ENCODE peak calls at places on chromosomes 12 and 14, in eight cellular contexts. S is transverse colon, J is neural progenitor cell, L is astrocyte of the spinal cord, Z is heart right ventricle, E is fibroblast of pulmonary artery, G is colonic mucosa, M is PC-3. I is an unnamed sample.

GRCh38 chr12:25254271-25254880 is 3.6 kb upstream of the KRAS start:
- DNase-seq in J (no peak), Z (no peak), L (no peak), S (no peak), M (no peak), E (no peak), G (no peak), I (no peak)

GRCh38 chr14:56112781-56113180 is 5.4 kb upstream of the PELI2 start:
- DNase-seq in G (no peak), L (no peak), Z (no peak), J (no peak), S (no peak), E (no peak), M (no peak), I (no peak)

GRCh38 chr12:52838871-52839446 is 4.8 kb upstream of the KRT79 start:
- DNase-seq in Z (no peak), G (no peak), J (no peak), S (no peak), L (no peak), E (no peak), M (no peak), I (no peak)

GRCh38 chr12:20576528-20576927 is 118.6 kb upstream of the SLCO1C1 start:
- DNase-seq in J (no peak), S (no peak), L (no peak), Z (no peak), M (no peak), G (no peak), E (no peak), I (no peak)

GRCh38 chr12:124420972-124421674 is 126.2 kb downstream of the RFLNA start:
- DNase-seq in Z (peak), M (no peak), S (no peak), G (no peak), L (no peak), E (no peak), J (no peak), I (no peak)

GRCh38 chr12:118498171-118498570 is 121.8 kb downstream of the SUDS3 start:
- DNase-seq in L (no peak), J (no peak), E (no peak), M (peak), Z (no peak), S (no peak), G (no peak), I (no peak)

GRCh38 chr12:11961686-11962085 is 109.1 kb upstream of the BCL2L14 start:
- DNase-seq in L (no peak), J (peak), G (no peak), E (no peak), Z (no peak), M (no peak), S (no peak), I (no peak)

GRCh38 chr12:124752437-124753229 is 111.0 kb downstream of the SCARB1 start:
- DNase-seq in M (peak), J (no peak), G (no peak), S (no peak), E (peak), L (no peak), Z (no peak), I (peak)

GRCh38 chr14:25006961-25007795 is 42.8 kb downstream of the STXBP6 start:
- DNase-seq in M (peak), S (no peak), L (peak), J (no peak), G (no peak), E (peak), Z (no peak), I (peak)

GRCh38 chr12:122097641-122098364 is 19.2 kb downstream of the MLXIP start:
- DNase-seq in M (peak), E (peak), Z (peak), S (peak), G (peak), J (no peak), L (no peak), I (peak)

GRCh38 chr12:40668095-40668494 is 24.1 kb upstream of the CNTN1 start:
- DNase-seq in J (no peak), E (no peak), Z (no peak), M (no peak), L (no peak), S (no peak), G (no peak), I (no peak)

GRCh38 chr12:105315726-105316125 is 14.8 kb upstream of the C12orf75 start:
- DNase-seq in Z (no peak), G (no peak), S (peak), E (no peak), L (no peak), J (no peak), M (no peak), I (peak)

GRCh38 chr12:40921563-40922163 is 229.4 kb downstream of the CNTN1 start:
- DNase-seq in Z (no peak), E (peak), M (peak), G (no peak), J (peak), L (peak), S (no peak), I (peak)

GRCh38 chr14:103056322-103057027 is 874 bp downstream of the CDC42BPB start:
- DNase-seq in L (peak), Z (peak), J (peak), G (peak), S (peak), M (peak), E (peak), I (peak)

GRCh38 chr12:39393179-39393578 is 49.7 kb downstream of the KIF21A start:
- DNase-seq in Z (no peak), S (no peak), E (no peak), G (no peak), M (no peak), L (no peak), J (peak), I (no peak)

GRCh38 chr12:93741741-93742085 is 64.5 kb downstream of the CRADD start:
- DNase-seq in M (peak), L (no peak), Z (no peak), J (peak), G (peak), E (no peak), S (no peak), I (no peak)
- H3K4me3 ChIP-seq in M (peak), L (peak), Z (peak), J (peak), G (peak), E (peak), S (peak), I (peak)

DNA sequence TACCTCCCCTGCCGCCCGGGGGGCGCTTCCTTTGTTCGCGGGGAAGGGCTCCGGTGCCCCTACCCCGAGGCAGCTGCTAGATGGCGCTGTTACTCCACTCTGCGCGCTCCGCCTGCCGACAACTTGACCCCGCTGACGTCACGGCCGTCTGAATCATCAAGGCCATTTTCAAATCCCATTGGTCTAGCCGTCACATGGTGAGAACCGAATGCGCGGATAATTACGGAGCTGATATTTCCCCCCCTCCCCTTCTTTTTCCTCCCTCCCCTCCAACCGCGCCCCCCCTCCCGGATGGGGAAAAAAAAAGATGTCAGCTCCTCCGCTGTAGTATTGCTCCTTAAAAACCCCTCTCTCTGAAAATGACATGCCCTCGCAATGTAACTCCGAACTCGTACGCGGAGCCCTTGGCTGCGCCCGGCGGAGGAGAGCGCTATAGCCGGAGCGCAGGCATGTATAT is at the start of gene HOXC10:
- DNase-seq in M (peak), S (peak), L (peak), Z (peak), E (peak), J (peak), G (peak), I (peak)
- TF ChIP-seq CTCF in M (peak), S (peak), L (peak), Z (peak), E (peak), J (peak), G (no peak), I (peak)

DNA sequence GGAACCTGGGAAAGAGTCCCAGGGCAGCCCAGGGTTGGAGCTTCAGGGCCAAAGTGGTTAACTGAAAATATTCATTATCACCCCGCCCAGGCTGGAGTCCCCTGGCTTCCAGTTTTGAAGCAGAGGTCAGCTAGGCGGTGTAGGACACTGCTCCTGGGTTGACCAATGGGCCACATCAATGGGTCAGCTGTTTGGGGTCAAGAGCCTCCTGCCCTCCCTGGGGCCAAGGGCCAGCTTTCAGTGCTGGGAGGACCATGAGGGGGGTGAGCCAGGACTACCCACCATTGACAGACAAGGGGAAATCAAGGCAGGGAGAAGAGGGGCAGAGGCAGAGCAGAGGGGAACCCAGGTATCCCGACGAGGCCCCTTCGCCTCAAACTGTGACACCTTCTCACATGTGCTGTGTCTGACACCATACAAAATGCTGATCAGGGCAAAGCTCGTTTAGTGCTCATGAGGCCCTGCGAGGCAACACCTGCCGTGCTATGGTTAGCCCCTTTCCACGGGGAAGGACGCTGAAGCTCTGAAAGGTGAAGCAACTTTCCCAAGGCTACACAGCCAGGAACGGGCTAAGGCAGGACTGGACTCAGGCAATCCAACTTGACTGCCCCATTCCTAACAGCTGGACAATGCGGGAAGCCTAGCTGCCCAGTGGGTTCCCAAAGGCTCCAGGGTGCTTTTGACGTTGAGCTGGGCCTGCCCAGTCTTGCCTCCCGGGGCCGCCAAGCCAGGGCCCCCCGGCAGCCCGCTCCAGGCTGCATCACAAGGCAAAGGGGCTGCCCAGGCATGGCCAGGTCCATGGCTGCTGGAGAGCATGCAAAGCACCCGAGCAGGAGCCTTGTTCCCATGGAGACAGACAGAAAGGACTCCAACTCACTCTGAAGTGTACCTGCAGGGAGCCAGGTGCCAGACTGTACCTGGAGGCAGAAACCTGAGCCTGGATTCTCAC is 2.0 kb downstream of the SYNE3 start:
- DNase-seq in Z (no peak), G (no peak), M (no peak), L (no peak), E (no peak), J (no peak), S (no peak), I (peak)
- H3K4me3 ChIP-seq in Z (peak), G (no peak), M (no peak), L (no peak), E (no peak), J (no peak), S (peak), I (no peak)

GRCh38 chr12:81797100-81797499 is 38.0 kb upstream of the PPFIA2 start:
- DNase-seq in E (peak), J (peak), L (peak), S (no peak), Z (no peak), M (peak), G (no peak), I (peak)

GRCh38 chr12:81798294-81798693 is 39.1 kb upstream of the PPFIA2 start:
- DNase-seq in S (no peak), L (no peak), G (no peak), E (no peak), J (no peak), M (no peak), Z (no peak), I (no peak)

GRCh38 chr12:81792666-81793065 is 33.5 kb upstream of the PPFIA2 start:
- DNase-seq in G (no peak), S (no peak), E (no peak), J (no peak), Z (no peak), M (no peak), L (no peak), I (no peak)
- TF ChIP-seq CTCF in G (no peak), S (no peak), E (no peak), J (no peak), Z (no peak), M (no peak), L (no peak), I (no peak)

GRCh38 chr12:132418393-132418925 is 71.5 kb upstream of the FBRSL1 start:
- DNase-seq in M (no peak), J (no peak), L (no peak), E (no peak), S (no peak), G (no peak), Z (no peak), I (no peak)

GRCh38 chr12:132416121-132416673 is 73.8 kb upstream of the FBRSL1 start:
- DNase-seq in M (no peak), L (no peak), G (no peak), E (no peak), J (no peak), S (no peak), Z (no peak), I (no peak)

GRCh38 chr12:132416827-132417226 is 73.1 kb upstream of the FBRSL1 start:
- DNase-seq in L (no peak), E (no peak), G (no peak), S (no peak), Z (no peak), M (no peak), J (no peak), I (no peak)

GRCh38 chr12:132419612-132420237 is 70.2 kb upstream of the FBRSL1 start:
- DNase-seq in Z (no peak), G (no peak), M (no peak), J (peak), L (no peak), S (no peak), E (peak), I (no peak)

GRCh38 chr12:132417741-132418140 is 72.2 kb upstream of the FBRSL1 start:
- DNase-seq in L (no peak), M (no peak), E (no peak), J (no peak), S (no peak), Z (no peak), G (no peak), I (no peak)
- H3K4me3 ChIP-seq in L (no peak), M (no peak), E (no peak), J (no peak), S (no peak), Z (no peak), G (no peak), I (no peak)

GRCh38 chr12:67728296-67728666 is 79.7 kb downstream of the DYRK2 start:
- DNase-seq in L (no peak), E (no peak), G (no peak), M (no peak), Z (no peak), J (no peak), S (no peak), I (no peak)
- TF ChIP-seq CTCF in L (no peak), E (no peak), G (no peak), M (no peak), Z (no peak), J (no peak), S (no peak), I (no peak)

DNA sequence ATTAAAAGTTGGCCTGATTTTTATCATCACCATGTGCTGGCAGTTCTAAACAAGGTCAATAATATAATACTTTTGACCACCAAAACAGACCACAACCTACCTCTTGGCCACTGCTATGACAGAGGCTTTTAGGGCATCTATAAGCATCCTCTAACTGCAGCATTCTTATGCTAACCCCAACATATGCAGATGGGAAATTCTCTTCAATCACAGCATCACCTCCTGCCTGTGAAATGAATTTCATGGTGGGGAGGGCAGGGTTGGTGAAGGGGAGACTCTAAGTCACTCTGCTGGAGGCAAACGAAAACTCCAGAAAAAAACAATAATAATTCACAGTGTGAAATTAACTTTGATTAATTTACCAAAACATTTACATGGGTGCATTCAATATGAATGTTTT is 78.8 kb upstream of the FAR2 start:
- DNase-seq in E (no peak), Z (no peak), M (no peak), G (no peak), J (no peak), L (no peak), S (no peak), I (no peak)
- H3K4me3 ChIP-seq in E (no peak), Z (no peak), M (no peak), G (no peak), J (no peak), L (no peak), S (no peak), I (no peak)

DNA sequence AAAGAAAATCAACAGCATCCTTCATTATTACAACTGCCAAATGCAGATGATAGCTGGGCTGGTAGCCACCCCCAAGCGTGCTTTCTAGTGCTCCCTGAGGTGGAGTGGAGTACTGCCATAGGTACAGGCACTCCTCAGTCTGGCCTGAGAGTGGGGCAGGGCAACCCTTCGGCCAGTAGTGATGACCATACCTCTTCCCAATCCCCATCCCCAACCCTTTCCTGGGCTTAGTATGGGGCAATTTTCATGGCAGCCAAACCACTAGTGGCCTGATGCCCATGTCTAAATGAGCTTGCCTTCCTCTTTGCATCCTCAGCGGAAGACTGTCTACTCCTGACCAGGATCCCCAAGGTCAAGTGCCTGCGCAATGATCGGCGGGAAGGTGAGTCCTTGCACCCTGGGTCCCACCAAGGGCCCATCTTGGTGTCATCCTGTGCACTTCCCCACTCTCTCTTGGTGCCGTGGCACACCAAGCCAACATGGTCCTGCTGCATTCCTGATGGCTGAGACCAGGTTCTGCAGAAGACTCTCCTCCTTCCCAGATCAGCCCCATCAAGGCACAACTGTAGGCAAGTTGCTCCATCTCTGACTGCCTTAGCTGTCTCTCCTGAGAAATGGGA is 65.8 kb downstream of the GALNT16 start:
- DNase-seq in S (no peak), Z (no peak), M (peak), J (no peak), E (no peak), G (no peak), L (no peak), I (no peak)
- TF ChIP-seq CTCF in S (no peak), Z (no peak), M (peak), J (peak), E (peak), G (no peak), L (no peak), I (peak)

DNA sequence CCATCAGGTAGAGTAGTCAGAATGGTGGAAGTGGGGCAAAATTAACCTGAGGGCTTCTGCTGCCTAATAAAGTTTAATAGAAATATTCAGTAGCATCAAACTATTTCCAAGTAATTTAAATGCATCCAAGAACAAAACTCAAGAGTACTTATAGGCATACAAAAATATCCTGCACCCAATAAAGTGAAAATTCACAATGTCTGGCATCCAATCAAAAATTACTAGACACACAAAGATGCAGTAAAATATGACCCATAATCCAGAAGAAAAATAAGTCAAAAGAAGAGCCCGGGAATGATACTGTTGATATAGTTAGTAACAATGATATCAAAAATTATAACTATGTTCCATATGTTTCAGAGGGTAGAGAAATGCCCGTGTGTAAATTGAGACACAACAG is 95.3 kb downstream of the TMEM117 start:
- DNase-seq in Z (no peak), M (no peak), E (no peak), L (no peak), G (no peak), J (no peak), S (no peak), I (no peak)
- H3K4me3 ChIP-seq in Z (no peak), M (no peak), E (no peak), L (no peak), G (no peak), J (no peak), S (no peak), I (no peak)